ENCODE peak calls at places on chromosomes 11 and 22, in four cellular contexts. One of them, this sample, is unnamed.

GRCh38 chr22:47335460-47335859 is 573.0 kb downstream of the TBC1D22A start:
- DNase-seq in body of pancreas: no peak
- DNase-seq in skeletal muscle cell: no peak
- DNase-seq in cardiac muscle cell: no peak
- DNase-seq in this sample: no peak

GRCh38 chr11:18727499-18728236 is 1.7 kb upstream of the IGSF22 start:
- DNase-seq in body of pancreas: peak
- DNase-seq in skeletal muscle cell: no peak
- DNase-seq in cardiac muscle cell: peak
- DNase-seq in this sample: no peak

GRCh38 chr22:39297490-39298193 is 21.8 kb downstream of the RPL3 start:
- DNase-seq in body of pancreas: peak
- DNase-seq in skeletal muscle cell: no peak
- DNase-seq in cardiac muscle cell: no peak
- DNase-seq in this sample: peak

GRCh38 chr11:690738-691633 is 4.0 kb downstream of the DEAF1 start:
- DNase-seq in body of pancreas: peak
- DNase-seq in skeletal muscle cell: no peak
- DNase-seq in cardiac muscle cell: no peak
- DNase-seq in this sample: no peak

GRCh38 chr11:31509017-31509411 is 408 bp downstream of the IMMP1L start:
- DNase-seq in body of pancreas: no peak
- DNase-seq in skeletal muscle cell: no peak
- DNase-seq in cardiac muscle cell: no peak
- DNase-seq in this sample: no peak

GRCh38 chr11:114059278-114059983 is at the start of gene ZBTB16:
- DNase-seq in body of pancreas: peak
- DNase-seq in skeletal muscle cell: peak
- DNase-seq in cardiac muscle cell: peak
- DNase-seq in this sample: peak

GRCh38 chr11:17457361-17458104 is 19.1 kb downstream of the ABCC8 start:
- DNase-seq in body of pancreas: no peak
- DNase-seq in skeletal muscle cell: no peak
- DNase-seq in cardiac muscle cell: no peak
- DNase-seq in this sample: no peak

GRCh38 chr11:29448246-29448877 is 568.5 kb downstream of the KCNA4 start:
- DNase-seq in body of pancreas: peak
- DNase-seq in skeletal muscle cell: peak
- DNase-seq in cardiac muscle cell: peak
- DNase-seq in this sample: peak

GRCh38 chr11:8338138-8338537 is 74.5 kb upstream of the LMO1 start:
- DNase-seq in body of pancreas: peak
- DNase-seq in skeletal muscle cell: no peak
- DNase-seq in cardiac muscle cell: peak
- DNase-seq in this sample: no peak

GRCh38 chr11:126411971-126412381 is 56.5 kb downstream of the ST3GAL4 start:
- DNase-seq in body of pancreas: no peak
- DNase-seq in skeletal muscle cell: no peak
- DNase-seq in cardiac muscle cell: peak
- DNase-seq in this sample: no peak

GRCh38 chr11:57513911-57514537 is 1.5 kb downstream of the SLC43A1 start:
- DNase-seq in body of pancreas: peak
- DNase-seq in skeletal muscle cell: no peak
- DNase-seq in cardiac muscle cell: peak
- DNase-seq in this sample: no peak

GRCh38 chr11:38824573-38824972 is 2226.5 kb upstream of the RAG2 start:
- DNase-seq in body of pancreas: no peak
- DNase-seq in skeletal muscle cell: no peak
- DNase-seq in cardiac muscle cell: peak
- DNase-seq in this sample: no peak

GRCh38 chr11:3860360-3860759 is 4.9 kb downstream of the STIM1 start:
- DNase-seq in body of pancreas: no peak
- DNase-seq in skeletal muscle cell: no peak
- DNase-seq in cardiac muscle cell: no peak
- DNase-seq in this sample: no peak

GRCh38 chr22:36599771-36600170 is 70.8 kb upstream of the EIF3D start:
- DNase-seq in body of pancreas: no peak
- DNase-seq in skeletal muscle cell: no peak
- DNase-seq in cardiac muscle cell: no peak
- DNase-seq in this sample: no peak

GRCh38 chr22:49936018-49936972 is 17.9 kb downstream of the CRELD2 start:
- DNase-seq in body of pancreas: peak
- DNase-seq in skeletal muscle cell: peak
- DNase-seq in cardiac muscle cell: peak
- DNase-seq in this sample: peak

GRCh38 chr11:48006301-48006992 is 26.1 kb downstream of the PTPRJ start:
- DNase-seq in body of pancreas: no peak
- DNase-seq in skeletal muscle cell: peak
- DNase-seq in cardiac muscle cell: no peak
- DNase-seq in this sample: no peak

GRCh38 chr11:37449146-37449545 is 851.1 kb upstream of the RAG2 start:
- DNase-seq in body of pancreas: no peak
- DNase-seq in skeletal muscle cell: peak
- DNase-seq in cardiac muscle cell: peak
- DNase-seq in this sample: peak

GRCh38 chr11:18527512-18527911 is 770 bp upstream of the TSG101 start:
- DNase-seq in body of pancreas: no peak
- DNase-seq in skeletal muscle cell: no peak
- DNase-seq in cardiac muscle cell: no peak
- DNase-seq in this sample: no peak

GRCh38 chr22:37546436-37547248 is 13.6 kb upstream of the CDC42EP1 start:
- DNase-seq in body of pancreas: peak
- DNase-seq in skeletal muscle cell: peak
- DNase-seq in cardiac muscle cell: peak
- DNase-seq in this sample: no peak

GRCh38 chr11:10909141-10909883 is 51.5 kb upstream of the ZBED5 start:
- DNase-seq in body of pancreas: no peak
- DNase-seq in skeletal muscle cell: no peak
- DNase-seq in cardiac muscle cell: no peak
- DNase-seq in this sample: no peak

GRCh38 chr11:75022759-75023396 is 34.1 kb downstream of the NEU3 start:
- DNase-seq in body of pancreas: peak
- DNase-seq in skeletal muscle cell: peak
- DNase-seq in cardiac muscle cell: peak
- DNase-seq in this sample: peak
- H3K4me3 ChIP-seq in body of pancreas: no peak
- H3K4me3 ChIP-seq in skeletal muscle cell: no peak
- H3K4me3 ChIP-seq in cardiac muscle cell: no peak
- H3K4me3 ChIP-seq in this sample: no peak

GRCh38 chr11:20949585-20949984 is 280.2 kb downstream of the NELL1 start:
- DNase-seq in body of pancreas: no peak
- DNase-seq in skeletal muscle cell: no peak
- DNase-seq in cardiac muscle cell: peak
- DNase-seq in this sample: no peak
- H3K4me3 ChIP-seq in body of pancreas: no peak
- H3K4me3 ChIP-seq in skeletal muscle cell: no peak
- H3K4me3 ChIP-seq in cardiac muscle cell: no peak
- H3K4me3 ChIP-seq in this sample: no peak

GRCh38 chr11:14932447-14932846 is 39.7 kb downstream of the CALCA start:
- DNase-seq in body of pancreas: no peak
- DNase-seq in skeletal muscle cell: no peak
- DNase-seq in cardiac muscle cell: no peak
- DNase-seq in this sample: no peak

DNA sequence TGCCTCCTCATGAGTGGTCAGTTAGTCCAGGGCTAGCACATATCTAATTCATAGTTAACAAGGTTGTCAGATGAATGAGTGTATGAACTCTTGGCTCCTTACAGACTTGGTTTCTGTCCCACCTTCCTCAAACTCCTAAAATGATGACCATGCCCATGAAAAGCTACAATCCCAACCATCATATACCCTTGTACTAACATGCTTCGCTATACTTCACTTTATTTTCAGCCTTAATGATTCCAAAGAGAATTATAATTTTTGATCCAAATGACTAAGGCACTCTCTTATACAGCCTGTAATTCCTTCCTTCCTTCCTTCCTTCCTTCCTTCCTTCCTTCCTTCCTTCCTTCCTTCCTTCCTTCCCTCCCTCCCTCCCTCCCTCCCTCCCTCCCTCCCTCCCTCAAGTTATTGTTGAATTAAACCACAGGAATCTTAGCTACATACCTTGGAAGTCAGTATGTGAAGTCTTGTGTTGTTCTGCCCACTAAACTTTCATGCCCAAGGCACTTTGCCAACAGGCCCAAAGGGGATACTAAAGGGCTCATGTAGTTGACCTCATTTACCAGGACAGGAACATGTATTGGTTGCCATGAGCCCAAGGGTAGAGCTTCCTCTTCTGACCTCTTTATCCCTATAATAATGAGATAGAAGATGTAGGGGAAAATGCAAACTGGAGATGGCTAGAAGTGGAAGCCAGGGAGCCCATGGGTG is 37.4 kb downstream of the CALCA start:
- DNase-seq in body of pancreas: no peak
- DNase-seq in skeletal muscle cell: no peak
- DNase-seq in cardiac muscle cell: no peak
- DNase-seq in this sample: no peak
- H3K4me3 ChIP-seq in body of pancreas: no peak
- H3K4me3 ChIP-seq in skeletal muscle cell: no peak
- H3K4me3 ChIP-seq in cardiac muscle cell: no peak
- H3K4me3 ChIP-seq in this sample: no peak

GRCh38 chr22:42431401-42432019 is 693 bp downstream of the NFAM1 start:
- DNase-seq in body of pancreas: peak
- DNase-seq in skeletal muscle cell: no peak
- DNase-seq in cardiac muscle cell: no peak
- DNase-seq in this sample: no peak

GRCh38 chr22:42432818-42433217 is 615 bp upstream of the NFAM1 start:
- DNase-seq in body of pancreas: no peak
- DNase-seq in skeletal muscle cell: no peak
- DNase-seq in cardiac muscle cell: no peak
- DNase-seq in this sample: no peak

GRCh38 chr22:42432020-42432596 is at the start of gene NFAM1:
- DNase-seq in body of pancreas: peak
- DNase-seq in skeletal muscle cell: no peak
- DNase-seq in cardiac muscle cell: no peak
- DNase-seq in this sample: no peak

GRCh38 chr22:42428760-42429159 is 3.4 kb downstream of the NFAM1 start:
- DNase-seq in body of pancreas: no peak
- DNase-seq in skeletal muscle cell: no peak
- DNase-seq in cardiac muscle cell: no peak
- DNase-seq in this sample: no peak

DNA sequence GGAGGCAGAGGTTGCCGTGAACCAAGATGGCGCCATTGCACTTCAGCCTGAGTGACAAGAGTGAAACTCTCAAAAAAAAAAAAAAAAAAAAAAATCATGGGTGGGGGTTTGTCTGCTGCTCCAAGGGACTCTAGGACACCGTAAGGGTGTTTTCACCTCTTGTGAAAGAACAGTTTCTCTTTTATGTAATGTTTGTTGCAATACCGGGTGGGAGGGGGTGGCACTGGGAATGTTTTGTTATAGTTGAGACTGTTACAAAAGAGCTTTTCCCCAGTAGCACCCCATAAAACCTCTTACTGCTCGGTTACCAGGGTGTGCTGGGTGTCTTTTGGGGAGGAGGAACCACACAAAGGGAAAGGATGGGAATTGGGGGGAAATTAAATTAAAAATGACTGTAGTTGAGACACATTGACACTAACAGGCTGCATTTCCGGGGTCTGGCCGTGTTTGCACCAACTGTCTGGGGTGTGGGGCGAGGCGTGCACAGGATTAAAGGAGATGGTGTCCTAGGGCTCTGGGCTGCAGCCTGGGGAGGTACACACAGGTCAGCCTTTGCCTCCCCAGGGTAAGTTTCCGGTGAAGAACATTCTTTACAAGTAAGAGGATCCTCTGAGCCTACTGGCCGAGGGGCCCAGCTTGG is 1.6 kb downstream of the NFAM1 start:
- DNase-seq in body of pancreas: no peak
- DNase-seq in skeletal muscle cell: no peak
- DNase-seq in cardiac muscle cell: no peak
- DNase-seq in this sample: no peak
- H3K4me3 ChIP-seq in body of pancreas: no peak
- H3K4me3 ChIP-seq in skeletal muscle cell: no peak
- H3K4me3 ChIP-seq in cardiac muscle cell: no peak
- H3K4me3 ChIP-seq in this sample: no peak

GRCh38 chr22:17898375-17898774 is 124.1 kb upstream of the BID start:
- DNase-seq in body of pancreas: no peak
- DNase-seq in skeletal muscle cell: no peak
- DNase-seq in cardiac muscle cell: no peak
- DNase-seq in this sample: no peak
- H3K4me3 ChIP-seq in body of pancreas: no peak
- H3K4me3 ChIP-seq in skeletal muscle cell: no peak
- H3K4me3 ChIP-seq in cardiac muscle cell: no peak
- H3K4me3 ChIP-seq in this sample: no peak

DNA sequence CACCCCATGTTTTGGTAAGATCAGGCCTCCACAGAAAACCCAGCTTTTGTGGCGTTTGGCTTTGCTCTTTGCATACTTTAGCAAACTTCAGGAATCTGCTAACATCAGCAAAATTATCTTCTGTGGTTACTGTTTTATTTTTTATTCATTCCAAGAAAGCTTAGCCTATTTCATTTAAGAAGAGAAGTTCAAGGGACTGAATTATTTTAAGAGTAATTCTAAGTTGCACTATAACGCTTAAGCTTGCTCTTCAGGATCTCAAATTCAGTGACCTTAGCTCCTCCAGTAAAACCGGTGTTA is 1.1 kb downstream of the JHY start:
- DNase-seq in body of pancreas: no peak
- DNase-seq in skeletal muscle cell: no peak
- DNase-seq in cardiac muscle cell: no peak
- DNase-seq in this sample: peak
- H3K4me3 ChIP-seq in body of pancreas: no peak
- H3K4me3 ChIP-seq in skeletal muscle cell: peak
- H3K4me3 ChIP-seq in cardiac muscle cell: peak
- H3K4me3 ChIP-seq in this sample: peak

GRCh38 chr11:79592441-79593223 is 151.8 kb upstream of the TENM4 start:
- DNase-seq in body of pancreas: no peak
- DNase-seq in skeletal muscle cell: no peak
- DNase-seq in cardiac muscle cell: no peak
- DNase-seq in this sample: no peak
- H3K4me3 ChIP-seq in body of pancreas: no peak
- H3K4me3 ChIP-seq in skeletal muscle cell: no peak
- H3K4me3 ChIP-seq in cardiac muscle cell: no peak
- H3K4me3 ChIP-seq in this sample: no peak

GRCh38 chr22:42719656-42720262 is 911 bp downstream of the A4GALT start:
- DNase-seq in body of pancreas: no peak
- DNase-seq in skeletal muscle cell: no peak
- DNase-seq in cardiac muscle cell: no peak
- DNase-seq in this sample: no peak
- H3K4me3 ChIP-seq in body of pancreas: no peak
- H3K4me3 ChIP-seq in skeletal muscle cell: peak
- H3K4me3 ChIP-seq in cardiac muscle cell: peak
- H3K4me3 ChIP-seq in this sample: peak

This sample was measured in astrocyte of the cerebellum.